ENCODE peak calls at places on chromosomes 16 and 17, in nine cellular contexts. One of them, this sample, is unnamed.

GRCh38 chr17:37678036-37678435 is 34.8 kb upstream of the DDX52 start:
- DNase-seq in glutamatergic neuron: no peak
- DNase-seq in pancreas: no peak
- DNase-seq in AG09309: no peak
- DNase-seq in endothelial cell: no peak
- DNase-seq in trophoblast cell: no peak
- DNase-seq in Caki2: no peak
- DNase-seq in coronary artery: no peak
- DNase-seq in RPMI8226: no peak
- DNase-seq in this sample: no peak

GRCh38 chr17:74715144-74715543 is 2.4 kb upstream of the CD300LF start:
- DNase-seq in glutamatergic neuron: no peak
- DNase-seq in pancreas: no peak
- DNase-seq in AG09309: no peak
- DNase-seq in endothelial cell: no peak
- DNase-seq in trophoblast cell: no peak
- DNase-seq in Caki2: no peak
- DNase-seq in coronary artery: no peak
- DNase-seq in RPMI8226: no peak
- DNase-seq in this sample: no peak

GRCh38 chr16:71250461-71251232 is 20.1 kb upstream of the HYDIN start:
- DNase-seq in glutamatergic neuron: no peak
- DNase-seq in pancreas: no peak
- DNase-seq in AG09309: no peak
- DNase-seq in endothelial cell: no peak
- DNase-seq in trophoblast cell: no peak
- DNase-seq in Caki2: no peak
- DNase-seq in coronary artery: no peak
- DNase-seq in RPMI8226: no peak
- DNase-seq in this sample: no peak

GRCh38 chr16:75379911-75380847 is 53.1 kb downstream of the CFDP1 start:
- DNase-seq in glutamatergic neuron: no peak
- DNase-seq in pancreas: no peak
- DNase-seq in AG09309: no peak
- DNase-seq in endothelial cell: no peak
- DNase-seq in trophoblast cell: no peak
- DNase-seq in Caki2: no peak
- DNase-seq in coronary artery: no peak
- DNase-seq in RPMI8226: peak
- DNase-seq in this sample: no peak

GRCh38 chr17:78381601-78382168 is 3.2 kb downstream of the PGS1 start:
- DNase-seq in glutamatergic neuron: no peak
- DNase-seq in pancreas: no peak
- DNase-seq in AG09309: no peak
- DNase-seq in endothelial cell: no peak
- DNase-seq in trophoblast cell: no peak
- DNase-seq in Caki2: peak
- DNase-seq in coronary artery: no peak
- DNase-seq in RPMI8226: no peak
- DNase-seq in this sample: no peak

GRCh38 chr17:42409467-42410351 is 13.3 kb downstream of the CAVIN1 start:
- DNase-seq in glutamatergic neuron: no peak
- DNase-seq in pancreas: no peak
- DNase-seq in AG09309: peak
- DNase-seq in endothelial cell: no peak
- DNase-seq in trophoblast cell: peak
- DNase-seq in Caki2: peak
- DNase-seq in coronary artery: peak
- DNase-seq in RPMI8226: no peak
- DNase-seq in this sample: no peak

GRCh38 chr16:69880640-69881133 is 70.4 kb upstream of the CLEC18A start:
- DNase-seq in glutamatergic neuron: no peak
- DNase-seq in pancreas: no peak
- DNase-seq in AG09309: no peak
- DNase-seq in endothelial cell: no peak
- DNase-seq in trophoblast cell: no peak
- DNase-seq in Caki2: no peak
- DNase-seq in coronary artery: no peak
- DNase-seq in RPMI8226: no peak
- DNase-seq in this sample: no peak

GRCh38 chr17:76997981-76998531 is 129.9 kb downstream of the MGAT5B start:
- DNase-seq in glutamatergic neuron: no peak
- DNase-seq in pancreas: no peak
- DNase-seq in AG09309: no peak
- DNase-seq in endothelial cell: no peak
- DNase-seq in trophoblast cell: no peak
- DNase-seq in Caki2: no peak
- DNase-seq in coronary artery: no peak
- DNase-seq in RPMI8226: peak
- DNase-seq in this sample: peak

GRCh38 chr17:75048396-75048933 is 1.4 kb downstream of the KCTD2 start:
- DNase-seq in glutamatergic neuron: no peak
- DNase-seq in pancreas: no peak
- DNase-seq in AG09309: no peak
- DNase-seq in endothelial cell: no peak
- DNase-seq in trophoblast cell: no peak
- DNase-seq in Caki2: no peak
- DNase-seq in coronary artery: no peak
- DNase-seq in RPMI8226: no peak
- DNase-seq in this sample: no peak

GRCh38 chr16:12314786-12315185 is 338.3 kb downstream of the SNX29 start:
- DNase-seq in glutamatergic neuron: no peak
- DNase-seq in pancreas: no peak
- DNase-seq in AG09309: no peak
- DNase-seq in endothelial cell: no peak
- DNase-seq in trophoblast cell: no peak
- DNase-seq in Caki2: no peak
- DNase-seq in coronary artery: no peak
- DNase-seq in RPMI8226: no peak
- DNase-seq in this sample: no peak

GRCh38 chr16:75011634-75012307 is 12.9 kb downstream of the ZNRF1 start:
- DNase-seq in glutamatergic neuron: no peak
- DNase-seq in pancreas: no peak
- DNase-seq in AG09309: peak
- DNase-seq in endothelial cell: no peak
- DNase-seq in trophoblast cell: peak
- DNase-seq in Caki2: peak
- DNase-seq in coronary artery: no peak
- DNase-seq in RPMI8226: no peak
- DNase-seq in this sample: no peak

GRCh38 chr17:72850410-72850809 is 242.1 kb downstream of the SLC39A11 start:
- DNase-seq in glutamatergic neuron: no peak
- DNase-seq in pancreas: no peak
- DNase-seq in AG09309: peak
- DNase-seq in endothelial cell: no peak
- DNase-seq in trophoblast cell: no peak
- DNase-seq in Caki2: no peak
- DNase-seq in coronary artery: no peak
- DNase-seq in RPMI8226: no peak
- DNase-seq in this sample: no peak

GRCh38 chr16:84562174-84562815 is 55.6 kb downstream of the COTL1 start:
- DNase-seq in glutamatergic neuron: no peak
- DNase-seq in pancreas: no peak
- DNase-seq in AG09309: no peak
- DNase-seq in endothelial cell: no peak
- DNase-seq in trophoblast cell: no peak
- DNase-seq in Caki2: no peak
- DNase-seq in coronary artery: no peak
- DNase-seq in RPMI8226: no peak
- DNase-seq in this sample: no peak

GRCh38 chr17:69669441-69670178 is 255.1 kb downstream of the MAP2K6 start:
- DNase-seq in glutamatergic neuron: no peak
- DNase-seq in pancreas: no peak
- DNase-seq in AG09309: no peak
- DNase-seq in endothelial cell: no peak
- DNase-seq in trophoblast cell: no peak
- DNase-seq in Caki2: no peak
- DNase-seq in coronary artery: no peak
- DNase-seq in RPMI8226: no peak
- DNase-seq in this sample: no peak

GRCh38 chr17:73224663-73225305 is 31.9 kb downstream of the COG1 start:
- DNase-seq in glutamatergic neuron: no peak
- DNase-seq in pancreas: no peak
- DNase-seq in AG09309: no peak
- DNase-seq in endothelial cell: no peak
- DNase-seq in trophoblast cell: no peak
- DNase-seq in Caki2: no peak
- DNase-seq in coronary artery: no peak
- DNase-seq in RPMI8226: no peak
- DNase-seq in this sample: no peak

This sample was measured in mesenteric fat pad.